ENCODE peak calls at places on chromosome 2, in five cellular contexts. One of them, this sample, is unnamed.
A peak's percentile ranks its signal among the peaks of the same experiment; 100 is the strongest.

GRCh38 chr2:146853741-146854444 is 990.9 kb upstream of the ACVR2A start:
- DNase-seq in right atrium auricular region: no peak
- DNase-seq in stomach: no peak
- DNase-seq in GM10248: no peak
- DNase-seq in neural progenitor cell: no peak
- DNase-seq in this sample: peak; percentile 38

GRCh38 chr2:137231616-137232015 is 466.3 kb downstream of the THSD7B start:
- DNase-seq in GM10248: no peak
- DNase-seq in neural progenitor cell: no peak
- DNase-seq in right atrium auricular region: no peak
- DNase-seq in stomach: no peak
- DNase-seq in this sample: no peak

GRCh38 chr2:48912110-48912509 is 156.6 kb upstream of the LHCGR start:
- DNase-seq in neural progenitor cell: peak; percentile 52
- DNase-seq in right atrium auricular region: no peak
- DNase-seq in stomach: no peak
- DNase-seq in GM10248: no peak
- DNase-seq in this sample: no peak

GRCh38 chr2:241217320-241218031 is 29.0 kb downstream of the ANO7 start:
- DNase-seq in GM10248: peak; percentile 88
- DNase-seq in right atrium auricular region: peak; percentile 67
- DNase-seq in neural progenitor cell: peak; percentile 92
- DNase-seq in stomach: peak; percentile 72
- DNase-seq in this sample: peak; percentile 23

GRCh38 chr2:225566798-225567197 is 167.3 kb downstream of the NYAP2 start:
- DNase-seq in neural progenitor cell: no peak
- DNase-seq in right atrium auricular region: no peak
- DNase-seq in stomach: no peak
- DNase-seq in GM10248: no peak
- DNase-seq in this sample: no peak

GRCh38 chr2:11698009-11698922 is 28.3 kb upstream of the NTSR2 start:
- DNase-seq in neural progenitor cell: no peak
- DNase-seq in stomach: peak; percentile 34
- DNase-seq in right atrium auricular region: peak; percentile 83
- DNase-seq in GM10248: no peak
- DNase-seq in this sample: no peak

GRCh38 chr2:42169869-42170465 is 814 bp downstream of the EML4 start:
- DNase-seq in GM10248: peak; percentile 31
- DNase-seq in stomach: no peak
- DNase-seq in neural progenitor cell: peak; percentile 31
- DNase-seq in right atrium auricular region: no peak
- DNase-seq in this sample: no peak

GRCh38 chr2:96088340-96089335 is 27.7 kb downstream of the ADRA2B start:
- DNase-seq in right atrium auricular region: peak; percentile 55
- DNase-seq in neural progenitor cell: peak; percentile 1
- DNase-seq in stomach: peak; percentile 23
- DNase-seq in GM10248: no peak
- DNase-seq in this sample: no peak

GRCh38 chr2:96113367-96113677 is 3.0 kb downstream of the ADRA2B start:
- DNase-seq in neural progenitor cell: no peak
- DNase-seq in right atrium auricular region: no peak
- DNase-seq in stomach: no peak
- DNase-seq in GM10248: no peak
- DNase-seq in this sample: no peak

GRCh38 chr2:231361701-231362588 is 33.6 kb upstream of the B3GNT7 start:
- DNase-seq in GM10248: peak; percentile 89
- DNase-seq in right atrium auricular region: no peak
- DNase-seq in stomach: no peak
- DNase-seq in neural progenitor cell: no peak
- DNase-seq in this sample: no peak

GRCh38 chr2:233414777-233415570 is 60.7 kb downstream of the DGKD start:
- DNase-seq in GM10248: no peak
- DNase-seq in stomach: peak; percentile 65
- DNase-seq in right atrium auricular region: no peak
- DNase-seq in neural progenitor cell: no peak
- DNase-seq in this sample: peak; percentile 48

GRCh38 chr2:163662141-163662780 is 73.5 kb downstream of the FIGN start:
- DNase-seq in stomach: no peak
- DNase-seq in GM10248: no peak
- DNase-seq in right atrium auricular region: no peak
- DNase-seq in neural progenitor cell: no peak
- DNase-seq in this sample: no peak

GRCh38 chr2:127275356-127275755 is 18.6 kb downstream of the ERCC3 start:
- DNase-seq in GM10248: no peak
- DNase-seq in right atrium auricular region: peak; percentile 5
- DNase-seq in neural progenitor cell: no peak
- DNase-seq in stomach: no peak
- DNase-seq in this sample: no peak

GRCh38 chr2:86301711-86302202 is 35.7 kb downstream of the REEP1 start:
- DNase-seq in neural progenitor cell: peak; percentile 39
- DNase-seq in stomach: no peak
- DNase-seq in right atrium auricular region: no peak
- DNase-seq in GM10248: no peak
- DNase-seq in this sample: no peak

DNA sequence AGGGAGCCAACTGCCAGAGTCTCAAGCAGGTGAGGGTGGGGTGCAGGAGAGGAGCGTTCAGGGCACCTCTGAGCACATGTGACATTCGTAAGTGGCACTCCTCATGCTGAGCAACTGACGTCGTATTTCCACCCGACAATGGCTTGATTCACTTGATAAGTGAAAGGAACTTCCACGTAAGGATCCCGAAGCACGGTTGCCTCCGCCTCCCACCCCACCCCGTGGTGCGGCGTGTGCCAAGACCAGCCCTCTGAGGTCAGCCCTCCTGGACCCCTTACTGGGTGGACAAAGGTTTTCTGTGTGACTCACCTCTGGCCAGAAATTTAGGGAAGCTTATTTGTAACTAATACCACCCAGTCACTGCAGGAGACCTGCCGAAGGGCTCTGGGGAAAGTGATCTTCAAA is 59.9 kb downstream of the AGAP1 start:
- DNase-seq in GM10248: no peak
- DNase-seq in stomach: peak; percentile 43
- DNase-seq in neural progenitor cell: no peak
- DNase-seq in right atrium auricular region: no peak
- DNase-seq in this sample: no peak
- TF ChIP-seq CTCF in GM10248: no peak
- TF ChIP-seq CTCF in stomach: no peak
- TF ChIP-seq CTCF in neural progenitor cell: no peak
- TF ChIP-seq CTCF in right atrium auricular region: no peak
- TF ChIP-seq CTCF in this sample: no peak

GRCh38 chr2:208101716-208102631 is 22.4 kb downstream of the CRYGD start:
- DNase-seq in stomach: no peak
- DNase-seq in GM10248: no peak
- DNase-seq in right atrium auricular region: no peak
- DNase-seq in neural progenitor cell: peak; percentile 38
- DNase-seq in this sample: no peak
- TF ChIP-seq CTCF in stomach: no peak
- TF ChIP-seq CTCF in GM10248: peak; percentile 5
- TF ChIP-seq CTCF in right atrium auricular region: peak; percentile 42
- TF ChIP-seq CTCF in neural progenitor cell: peak; percentile 63
- TF ChIP-seq CTCF in this sample: peak; percentile 50

DNA sequence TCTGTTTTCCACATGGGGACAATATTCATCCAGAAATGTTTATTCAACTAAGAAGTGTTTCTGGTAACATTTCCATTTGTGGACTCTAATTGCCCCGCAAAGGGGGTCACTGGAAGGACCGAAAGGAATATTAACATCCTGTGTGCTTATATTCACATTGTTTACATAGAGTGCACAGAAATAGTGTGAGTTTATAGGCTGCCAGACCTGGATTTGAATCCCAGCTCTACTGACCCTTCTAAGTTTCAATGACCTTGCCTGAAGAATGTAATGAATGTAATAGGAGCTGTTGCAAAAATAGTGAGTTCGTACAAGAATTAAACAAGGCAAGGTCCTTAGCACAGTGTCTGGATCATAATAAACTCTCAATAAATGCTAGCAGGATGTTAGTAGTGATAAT is 152.9 kb upstream of the NCKAP5 start:
- DNase-seq in right atrium auricular region: no peak
- DNase-seq in stomach: no peak
- DNase-seq in neural progenitor cell: no peak
- DNase-seq in GM10248: no peak
- DNase-seq in this sample: no peak
- TF ChIP-seq CTCF in right atrium auricular region: no peak
- TF ChIP-seq CTCF in stomach: no peak
- TF ChIP-seq CTCF in neural progenitor cell: no peak
- TF ChIP-seq CTCF in GM10248: no peak
- TF ChIP-seq CTCF in this sample: no peak

DNA sequence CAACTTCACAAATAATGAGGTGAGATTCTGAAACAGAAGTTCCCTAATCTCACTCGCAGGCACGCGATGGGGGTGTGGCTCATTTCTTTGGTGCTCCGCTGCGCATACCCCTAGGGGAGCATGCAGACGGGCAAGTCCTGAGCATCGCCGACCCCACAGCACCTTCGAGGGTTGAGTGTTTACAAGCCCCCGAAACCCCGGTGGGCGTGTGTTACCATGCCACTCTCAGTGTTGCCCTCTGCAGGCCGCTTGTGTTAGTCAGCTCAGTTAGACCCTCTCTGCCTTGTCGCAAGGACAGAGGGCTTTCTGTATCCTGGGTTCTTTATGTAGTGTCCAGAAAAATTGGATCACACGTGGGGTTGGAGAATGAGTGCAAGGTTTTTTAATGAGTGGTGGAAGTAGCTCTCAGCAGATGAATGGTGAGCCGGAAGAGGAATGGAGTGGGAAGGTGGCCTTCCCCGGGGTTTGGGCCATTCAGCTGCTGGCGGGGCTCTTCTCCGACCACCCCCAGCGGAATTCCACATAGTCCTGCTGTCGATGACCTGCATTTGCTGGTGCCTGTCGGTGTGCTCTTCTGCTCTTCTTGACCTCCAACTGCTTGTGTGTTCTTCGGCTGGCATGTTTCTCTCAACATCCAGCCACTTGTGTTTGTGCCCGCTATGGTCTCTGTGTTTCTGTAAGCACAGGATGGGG is 191.3 kb downstream of the RPRM start:
- DNase-seq in right atrium auricular region: no peak
- DNase-seq in GM10248: no peak
- DNase-seq in stomach: no peak
- DNase-seq in neural progenitor cell: peak; percentile 90
- DNase-seq in this sample: no peak
- TF ChIP-seq CTCF in right atrium auricular region: no peak
- TF ChIP-seq CTCF in GM10248: peak; percentile 53
- TF ChIP-seq CTCF in stomach: no peak
- TF ChIP-seq CTCF in neural progenitor cell: peak; percentile 77
- TF ChIP-seq CTCF in this sample: peak; percentile 68

GRCh38 chr2:238890806-238891666 is 43.2 kb downstream of the TWIST2 start:
- DNase-seq in neural progenitor cell: no peak
- DNase-seq in right atrium auricular region: no peak
- DNase-seq in GM10248: no peak
- DNase-seq in stomach: no peak
- DNase-seq in this sample: no peak

GRCh38 chr2:238890131-238890530 is 42.2 kb downstream of the TWIST2 start:
- DNase-seq in GM10248: no peak
- DNase-seq in right atrium auricular region: no peak
- DNase-seq in neural progenitor cell: no peak
- DNase-seq in stomach: no peak
- DNase-seq in this sample: no peak

GRCh38 chr2:238892796-238893195 is 44.9 kb downstream of the TWIST2 start:
- DNase-seq in right atrium auricular region: no peak
- DNase-seq in neural progenitor cell: no peak
- DNase-seq in stomach: no peak
- DNase-seq in GM10248: no peak
- DNase-seq in this sample: no peak

GRCh38 chr2:238893349-238894000 is 45.6 kb downstream of the TWIST2 start:
- DNase-seq in neural progenitor cell: peak; percentile 49
- DNase-seq in right atrium auricular region: no peak
- DNase-seq in GM10248: no peak
- DNase-seq in stomach: no peak
- DNase-seq in this sample: no peak

DNA sequence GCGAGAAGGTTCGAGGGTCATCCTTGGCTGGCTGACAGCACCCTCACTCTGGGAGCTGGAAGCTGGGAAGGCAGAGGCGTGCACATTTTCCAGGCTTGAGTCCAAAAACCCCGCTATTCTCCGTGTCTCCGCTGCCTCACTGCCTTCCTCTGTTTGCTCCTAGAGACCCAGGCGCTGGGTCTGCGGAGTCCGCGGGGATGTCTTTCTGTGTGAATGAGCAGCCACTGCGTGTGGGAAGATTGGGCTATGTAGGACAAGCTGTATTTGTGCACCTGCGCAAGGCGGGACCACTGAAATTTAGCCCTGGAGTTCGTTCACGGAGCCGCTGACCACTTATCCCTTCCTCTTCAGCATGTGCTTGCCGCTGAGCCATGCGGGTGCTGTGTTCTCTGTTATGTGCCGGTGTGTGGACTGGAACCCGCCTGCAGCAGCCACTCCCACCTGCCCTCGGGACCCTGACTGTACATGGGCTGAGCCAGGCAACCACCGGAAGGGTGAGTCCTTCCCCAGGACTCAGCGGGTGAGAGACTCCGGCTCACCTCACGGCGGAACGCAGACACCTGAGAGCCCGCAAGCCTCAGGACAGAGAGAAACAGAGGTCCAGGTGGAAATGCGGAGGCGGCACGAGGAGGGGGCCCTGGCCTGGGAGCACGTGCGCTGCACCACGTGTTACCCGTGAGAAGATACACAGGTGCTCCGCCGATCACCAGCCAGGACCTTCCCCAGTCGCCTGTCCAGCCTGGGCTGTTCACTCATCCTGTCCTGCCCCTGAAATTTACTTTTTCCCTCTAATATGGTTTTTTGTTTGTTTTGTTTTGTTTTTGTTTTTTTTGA is 44.0 kb downstream of the TWIST2 start:
- DNase-seq in neural progenitor cell: no peak
- DNase-seq in GM10248: no peak
- DNase-seq in right atrium auricular region: no peak
- DNase-seq in stomach: no peak
- DNase-seq in this sample: no peak
- TF ChIP-seq CTCF in neural progenitor cell: no peak
- TF ChIP-seq CTCF in GM10248: no peak
- TF ChIP-seq CTCF in right atrium auricular region: no peak
- TF ChIP-seq CTCF in stomach: no peak
- TF ChIP-seq CTCF in this sample: no peak

DNA sequence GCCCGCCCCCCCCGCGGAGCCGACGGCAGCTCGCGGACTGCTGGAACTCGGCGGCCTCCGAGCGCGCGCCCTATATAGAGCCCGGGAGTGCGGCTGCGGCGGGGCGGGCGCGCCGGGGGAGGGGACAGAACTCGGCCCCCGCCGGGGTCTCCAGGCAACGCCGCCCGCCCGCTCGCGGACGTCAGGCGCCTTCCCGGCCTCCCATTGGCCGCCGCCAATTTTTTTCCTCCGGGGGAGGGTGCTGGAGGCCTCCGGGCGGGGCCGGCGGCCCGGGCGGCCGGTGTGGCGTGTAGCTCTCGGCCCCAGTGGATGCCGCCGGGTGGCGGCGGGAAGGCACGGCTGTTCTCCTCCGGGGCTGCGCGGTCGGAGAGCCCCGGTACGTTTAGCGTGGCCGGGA is at the start of gene ZFP36L2:
- DNase-seq in GM10248: peak; percentile 96
- DNase-seq in stomach: peak; percentile 97
- DNase-seq in right atrium auricular region: peak; percentile 97
- DNase-seq in neural progenitor cell: peak; percentile 95
- DNase-seq in this sample: no peak
- TF ChIP-seq CTCF in GM10248: no peak
- TF ChIP-seq CTCF in stomach: no peak
- TF ChIP-seq CTCF in right atrium auricular region: no peak
- TF ChIP-seq CTCF in neural progenitor cell: no peak
- TF ChIP-seq CTCF in this sample: no peak

GRCh38 chr2:178479275-178479616 is 846 bp upstream of the FKBP7 start:
- DNase-seq in stomach: no peak
- DNase-seq in neural progenitor cell: no peak
- DNase-seq in right atrium auricular region: no peak
- DNase-seq in GM10248: no peak
- DNase-seq in this sample: no peak
- TF ChIP-seq CTCF in stomach: no peak
- TF ChIP-seq CTCF in neural progenitor cell: no peak
- TF ChIP-seq CTCF in right atrium auricular region: no peak
- TF ChIP-seq CTCF in GM10248: no peak
- TF ChIP-seq CTCF in this sample: no peak

GRCh38 chr2:102342888-102343287 is 12.7 kb upstream of the IL18R1 start:
- DNase-seq in stomach: no peak
- DNase-seq in neural progenitor cell: no peak
- DNase-seq in right atrium auricular region: no peak
- DNase-seq in GM10248: no peak
- DNase-seq in this sample: no peak
- TF ChIP-seq CTCF in stomach: no peak
- TF ChIP-seq CTCF in neural progenitor cell: no peak
- TF ChIP-seq CTCF in right atrium auricular region: no peak
- TF ChIP-seq CTCF in GM10248: no peak
- TF ChIP-seq CTCF in this sample: no peak